ENCODE peak calls at places on chromosome 12, in six cellular contexts. C, U, N, H, D and Z are unnamed samples. For H3K9me3, the result is how much of the 10 kb centered on the place peaks cover.

GRCh38 chr12:46472893-46473633 is 100.5 kb upstream of the SLC38A2 start:
- DNase-seq in C (no peak), U (no peak), N (no peak), H (peak), D (no peak), Z (no peak)

GRCh38 chr12:116697305-116698130 is 40.4 kb downstream of the SPRING1 start:
- DNase-seq in C (no peak), U (no peak), N (no peak), H (peak), D (peak), Z (no peak)

GRCh38 chr12:65662590-65662989 is 161.7 kb upstream of the HMGA2 start:
- DNase-seq in C (no peak), U (no peak), N (no peak), H (no peak), D (no peak), Z (no peak)

GRCh38 chr12:108611884-108612415 is 14.1 kb upstream of the TMEM119 start:
- DNase-seq in C (no peak), U (no peak), N (peak), H (peak), D (no peak), Z (peak)

GRCh38 chr12:82688619-82689018 is 1.9 kb downstream of the TMTC2 start:
- DNase-seq in C (no peak), U (no peak), N (no peak), H (no peak), D (no peak), Z (no peak)

GRCh38 chr12:49952396-49953055 is 2.0 kb downstream of the AQP2 start:
- DNase-seq in C (no peak), U (no peak), N (no peak), H (no peak), D (peak), Z (no peak)

GRCh38 chr12:48810817-48811453 is 7.4 kb upstream of the CACNB3 start:
- DNase-seq in C (no peak), U (no peak), N (no peak), H (peak), D (no peak), Z (no peak)

GRCh38 chr12:62986844-62987243 is 51.9 kb upstream of the PPM1H start:
- DNase-seq in C (no peak), U (no peak), N (no peak), H (no peak), D (no peak), Z (no peak)

GRCh38 chr12:51891843-51892242 is 3.9 kb downstream of the ANKRD33 start:
- DNase-seq in C (no peak), U (no peak), N (no peak), H (no peak), D (no peak), Z (no peak)

GRCh38 chr12:88957358-88957757 is 377.1 kb upstream of the KITLG start:
- DNase-seq in C (no peak), U (no peak), N (no peak), H (no peak), D (peak), Z (no peak)

GRCh38 chr12:31923063-31923412 is 36.2 kb upstream of the RESF1 start:
- DNase-seq in C (no peak), U (no peak), N (no peak), H (no peak), D (no peak), Z (no peak)

GRCh38 chr12:97713972-97714588 is 251.5 kb downstream of the RMST start:
- DNase-seq in C (no peak), U (no peak), N (no peak), H (peak), D (no peak), Z (no peak)

GRCh38 chr12:124515981-124516380 is 51.4 kb downstream of the NCOR2 start:
- DNase-seq in C (no peak), U (peak), N (no peak), H (no peak), D (no peak), Z (no peak)

GRCh38 chr12:96387981-96388380 is 12.3 kb downstream of the CDK17 start:
- DNase-seq in C (no peak), U (no peak), N (no peak), H (no peak), D (no peak), Z (no peak)

GRCh38 chr12:54945082-54945481 is 39.5 kb downstream of the TESPA1 start:
- DNase-seq in C (no peak), U (no peak), N (no peak), H (no peak), D (no peak), Z (no peak)

GRCh38 chr12:104583311-104583710 is 126.6 kb downstream of the CHST11 start:
- DNase-seq in C (no peak), U (no peak), N (no peak), H (no peak), D (no peak), Z (no peak)

GRCh38 chr12:116172224-116172849 is 105.2 kb downstream of the MED13L start:
- DNase-seq in C (no peak), U (no peak), N (no peak), H (no peak), D (no peak), Z (no peak)

GRCh38 chr12:5984873-5985272 is 39.8 kb upstream of the ANO2 start:
- DNase-seq in C (no peak), U (no peak), N (no peak), H (no peak), D (no peak), Z (no peak)

GRCh38 chr12:66269757-66270383 is 32.4 kb upstream of the HELB start:
- DNase-seq in C (peak), U (no peak), N (no peak), H (peak), D (no peak), Z (no peak)

GRCh38 chr12:111270773-111271172 is 98.1 kb downstream of the PHETA1 start:
- DNase-seq in C (no peak), U (no peak), N (no peak), H (no peak), D (no peak), Z (no peak)

GRCh38 chr12:9649532-9649940 is 20.0 kb upstream of the CLEC2D start:
- DNase-seq in C (no peak), U (no peak), N (peak), H (peak), D (no peak), Z (no peak)

GRCh38 chr12:19675361-19675760 is 236.1 kb downstream of the AEBP2 start:
- DNase-seq in C (no peak), U (no peak), N (no peak), H (no peak), D (no peak), Z (no peak)

GRCh38 chr12:42094277-42094676 is 50.4 kb downstream of the GXYLT1 start:
- DNase-seq in C (no peak), U (no peak), N (no peak), H (peak), D (no peak), Z (no peak)

GRCh38 chr12:88390811-88391210 is 189.5 kb downstream of the KITLG start:
- DNase-seq in C (no peak), U (no peak), N (no peak), H (no peak), D (no peak), Z (no peak)

GRCh38 chr12:9034095-9034494 is 44.7 kb downstream of the KLRG1 start:
- DNase-seq in C (no peak), U (no peak), N (no peak), H (no peak), D (no peak), Z (no peak)

GRCh38 chr12:48946206-48946605 is 11.1 kb downstream of the ARF3 start:
- DNase-seq in C (no peak), U (no peak), N (no peak), H (no peak), D (no peak), Z (no peak)

GRCh38 chr12:5557906-5558305 is 126.0 kb downstream of the NTF3 start:
- DNase-seq in C (no peak), U (no peak), N (no peak), H (no peak), D (no peak), Z (no peak)

GRCh38 chr12:13562915-13563742 is 366.6 kb downstream of the EMP1 start:
- DNase-seq in C (no peak), U (peak), N (no peak), H (no peak), D (no peak), Z (no peak)

GRCh38 chr12:694734-695503 is 31.7 kb upstream of the NINJ2 start:
- DNase-seq in C (no peak), U (no peak), N (no peak), H (no peak), D (no peak), Z (no peak)

GRCh38 chr12:25994901-25995625 is 36.6 kb downstream of the RASSF8 start:
- DNase-seq in C (no peak), U (no peak), N (no peak), H (no peak), D (no peak), Z (no peak)

GRCh38 chr12:96401061-96401871 is 1.0 kb upstream of the CDK17 start:
- DNase-seq in C (no peak), U (no peak), N (peak), H (peak), D (no peak), Z (no peak)

GRCh38 chr12:83818888-83819287 is 1093.7 kb downstream of the SLC6A15 start:
- DNase-seq in C (no peak), U (no peak), N (no peak), H (peak), D (no peak), Z (no peak)

GRCh38 chr12:7905071-7905470 is 30.9 kb downstream of the SLC2A3 start:
- DNase-seq in C (no peak), U (no peak), N (no peak), H (no peak), D (no peak), Z (no peak)

GRCh38 chr12:101018540-101018939 is 191.5 kb downstream of the SLC5A8 start:
- DNase-seq in C (no peak), U (no peak), N (no peak), H (peak), D (peak), Z (no peak)

GRCh38 chr12:29073631-29074239 is 75.3 kb upstream of the FAR2 start:
- DNase-seq in C (peak), U (no peak), N (no peak), H (peak), D (no peak), Z (no peak)

GRCh38 chr12:71057330-71057729 is 100.5 kb downstream of the TSPAN8 start:
- DNase-seq in C (no peak), U (no peak), N (no peak), H (no peak), D (no peak), Z (no peak)

GRCh38 chr12:39616251-39616650 is 3.4 kb downstream of the ABCD2 start:
- DNase-seq in C (no peak), U (no peak), N (no peak), H (no peak), D (no peak), Z (no peak)

GRCh38 chr12:19045421-19045820 is 84.1 kb upstream of the PLEKHA5 start:
- DNase-seq in C (no peak), U (no peak), N (no peak), H (no peak), D (peak), Z (no peak)

GRCh38 chr12:2618291-2618995 is 176.3 kb upstream of the FKBP4 start:
- DNase-seq in C (no peak), U (no peak), N (no peak), H (no peak), D (no peak), Z (no peak)
- H3K9me3 ChIP-seq in C (under half), U (under half), N (under half), H (under half), D (under half), Z (under half)

GRCh38 chr12:126114420-126114819 is 1049.2 kb downstream of the AACS start:
- DNase-seq in C (no peak), U (no peak), N (no peak), H (no peak), D (no peak), Z (no peak)

GRCh38 chr12:126112849-126113248 is 1047.6 kb downstream of the AACS start:
- DNase-seq in C (no peak), U (no peak), N (no peak), H (no peak), D (no peak), Z (no peak)

GRCh38 chr12:126112141-126112540 is 1046.9 kb downstream of the AACS start:
- DNase-seq in C (no peak), U (no peak), N (no peak), H (no peak), D (no peak), Z (no peak)

GRCh38 chr12:126117502-126117901 is 1052.3 kb downstream of the AACS start:
- DNase-seq in C (no peak), U (no peak), N (no peak), H (no peak), D (no peak), Z (no peak)
- H3K9me3 ChIP-seq in C (under half), U (under half), N (under half), H (under half), D (under half), Z (under half)

DNA sequence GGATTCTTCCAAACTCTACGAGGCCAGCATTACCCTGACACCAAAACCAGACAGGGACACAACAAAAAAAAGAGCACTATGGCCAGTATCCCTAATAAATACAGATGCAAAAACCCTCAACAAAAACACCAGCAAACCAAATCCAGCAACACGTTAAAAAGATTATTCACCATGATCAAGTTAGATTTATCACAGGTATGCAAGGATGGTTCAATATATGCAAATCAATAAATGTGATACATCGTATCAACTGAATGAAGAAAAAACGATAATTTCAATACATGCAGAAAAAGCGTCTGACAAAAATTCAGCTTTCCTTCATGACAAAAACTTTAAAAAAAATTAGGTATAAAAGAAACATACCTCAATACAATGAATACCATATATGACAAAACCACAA is 99.9 kb downstream of the CEP83 start:
- DNase-seq in C (no peak), U (no peak), N (no peak), H (no peak), D (no peak), Z (no peak)
- H3K9me3 ChIP-seq in C (under half), U (under half), N (under half), H (under half), D (under half), Z (under half)

GRCh38 chr12:132881853-132882252 is 5.6 kb downstream of the CHFR start:
- DNase-seq in C (no peak), U (no peak), N (no peak), H (no peak), D (no peak), Z (no peak)
- H3K9me3 ChIP-seq in C (under half), U (under half), N (under half), H (under half), D (under half), Z (under half)

DNA sequence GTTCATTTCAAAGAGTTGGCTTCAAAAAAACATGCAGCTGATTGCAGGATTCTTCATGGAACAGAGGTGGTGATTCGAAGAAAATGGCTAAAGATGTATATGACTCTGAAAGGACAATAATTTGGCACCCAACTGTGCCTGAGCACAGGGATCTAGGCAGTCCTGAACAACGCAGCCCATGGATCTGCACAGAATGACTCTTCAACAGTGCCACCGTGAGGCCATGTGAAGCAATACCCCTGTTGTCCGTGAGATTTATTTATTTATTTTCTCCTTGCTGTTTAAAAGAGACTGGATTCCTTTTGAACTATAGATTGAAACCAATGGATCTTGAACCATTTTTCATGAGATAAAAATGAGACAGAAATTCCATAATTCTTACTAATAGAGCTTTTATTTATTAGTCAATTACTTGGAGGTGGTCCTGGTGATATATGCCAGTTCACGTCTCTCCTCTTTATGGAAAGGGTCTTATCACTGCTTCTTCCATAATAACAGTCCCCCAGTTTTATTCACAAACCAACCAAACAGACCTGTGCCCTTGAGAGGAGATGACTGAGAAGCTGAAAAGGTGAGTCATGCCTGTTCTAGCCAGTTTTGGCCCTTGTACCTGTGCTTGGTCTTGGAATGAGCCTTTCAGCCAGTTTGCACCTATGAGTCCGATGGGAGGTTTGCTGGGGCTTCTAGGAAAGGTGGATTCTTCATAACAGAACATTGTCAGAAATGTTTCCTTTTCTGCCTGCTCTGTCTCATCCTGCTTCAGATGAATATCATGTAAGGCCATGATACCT is 1598.3 kb downstream of the AACS start:
- DNase-seq in C (no peak), U (no peak), N (no peak), H (peak), D (no peak), Z (peak)
- H3K9me3 ChIP-seq in C (under half), U (under half), N (under half), H (under half), D (under half), Z (under half)

DNA sequence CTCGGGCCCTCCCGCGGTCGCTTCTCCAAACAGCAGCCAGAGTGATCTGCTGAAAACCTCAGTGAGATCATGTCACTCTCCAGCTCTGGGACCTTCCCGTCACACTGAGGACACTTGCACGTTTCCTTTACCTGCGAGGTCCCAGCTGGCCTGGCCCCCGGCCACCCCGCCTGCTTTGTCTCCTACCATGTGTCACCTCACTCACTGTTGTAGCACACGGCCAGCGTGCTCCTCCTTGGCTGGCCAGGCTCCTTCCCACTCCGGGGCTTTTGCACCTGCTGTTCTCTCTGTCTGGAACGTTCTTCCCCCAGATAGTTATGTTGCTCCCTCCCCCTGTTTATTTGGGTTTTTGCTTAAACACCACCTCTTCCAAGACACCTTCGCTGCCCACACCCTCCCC is 199.0 kb downstream of the TSPAN9 start:
- DNase-seq in C (no peak), U (no peak), N (no peak), H (no peak), D (no peak), Z (no peak)
- H3K9me3 ChIP-seq in C (under half), U (under half), N (under half), H (under half), D (under half), Z (under half)

DNA sequence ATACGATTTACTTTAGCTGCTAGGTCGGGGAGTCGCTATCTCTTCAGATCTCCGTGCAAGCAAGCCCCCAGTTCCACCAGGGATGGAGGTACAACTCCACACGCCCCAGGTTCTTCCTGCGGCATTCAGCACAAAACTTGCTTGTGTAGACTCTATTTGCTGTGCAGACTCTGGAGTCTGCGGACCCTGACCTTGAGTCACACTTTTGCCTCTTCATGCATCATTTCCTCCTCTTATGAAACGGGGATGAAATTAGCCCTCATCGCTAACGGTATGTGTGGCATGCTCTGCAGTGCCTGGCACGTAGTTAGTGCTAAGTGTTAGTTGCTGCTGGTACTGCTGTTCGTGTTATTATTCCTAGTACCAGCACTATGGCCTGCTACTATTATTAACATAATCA is 84.4 kb downstream of the TMEM132D start:
- DNase-seq in C (no peak), U (no peak), N (no peak), H (no peak), D (no peak), Z (no peak)
- H3K9me3 ChIP-seq in C (under half), U (under half), N (under half), H (under half), D (under half), Z (under half)

DNA sequence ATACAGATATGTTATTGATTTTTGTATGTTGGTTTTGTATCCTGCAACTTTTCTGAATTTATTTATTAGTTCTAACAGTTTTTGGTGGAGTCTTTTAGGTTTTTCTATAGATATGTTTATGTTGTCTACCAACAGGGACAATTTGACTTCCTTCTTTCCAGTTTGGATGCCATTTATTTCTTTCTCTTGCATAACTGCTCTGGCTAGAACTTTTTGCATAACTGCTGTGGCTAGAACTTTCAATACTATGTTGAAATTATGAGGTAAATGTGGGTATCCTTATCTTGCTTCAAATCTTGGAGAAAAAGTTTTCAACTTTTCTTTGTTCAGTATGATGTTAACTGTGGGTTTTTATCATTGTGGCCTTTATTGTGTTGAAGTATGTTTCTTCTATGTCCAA is 39.9 kb upstream of the PLBD1 start:
- DNase-seq in C (no peak), U (no peak), N (no peak), H (no peak), D (no peak), Z (no peak)
- H3K9me3 ChIP-seq in C (under half), U (half or more), N (under half), H (under half), D (under half), Z (under half)